ENCODE peak calls at places on chromosomes 13 and 19, in four cellular contexts. One of them, this sample, is unnamed.

GRCh38 chr13:83065136-83065535 is 817.1 kb downstream of the SLITRK1 start:
- DNase-seq in NCI-H1092: no peak
- DNase-seq in BE2C: no peak
- DNase-seq in central memory CD8-positive, alpha-beta T cell: no peak
- DNase-seq in this sample: no peak

GRCh38 chr13:22812793-22813192 is 368.0 kb upstream of the SGCG start:
- DNase-seq in NCI-H1092: no peak
- DNase-seq in BE2C: no peak
- DNase-seq in central memory CD8-positive, alpha-beta T cell: no peak
- DNase-seq in this sample: no peak

GRCh38 chr19:16949496-16950023 is 60.8 kb downstream of the F2RL3 start:
- DNase-seq in NCI-H1092: no peak
- DNase-seq in BE2C: no peak
- DNase-seq in central memory CD8-positive, alpha-beta T cell: no peak
- DNase-seq in this sample: no peak

GRCh38 chr13:20475927-20476691 is 49.5 kb downstream of the CRYL1 start:
- DNase-seq in NCI-H1092: no peak
- DNase-seq in BE2C: no peak
- DNase-seq in central memory CD8-positive, alpha-beta T cell: peak
- DNase-seq in this sample: no peak

GRCh38 chr19:2351591-2351990 is 8.5 kb upstream of the TMPRSS9 start:
- DNase-seq in NCI-H1092: no peak
- DNase-seq in BE2C: no peak
- DNase-seq in central memory CD8-positive, alpha-beta T cell: no peak
- DNase-seq in this sample: no peak

GRCh38 chr19:31613683-31614219 is 264.5 kb upstream of the TSHZ3 start:
- DNase-seq in NCI-H1092: no peak
- DNase-seq in BE2C: no peak
- DNase-seq in central memory CD8-positive, alpha-beta T cell: no peak
- DNase-seq in this sample: no peak

GRCh38 chr19:18440421-18440877 is 2.5 kb upstream of the ISYNA1 start:
- DNase-seq in NCI-H1092: no peak
- DNase-seq in BE2C: peak
- DNase-seq in central memory CD8-positive, alpha-beta T cell: no peak
- DNase-seq in this sample: peak

GRCh38 chr13:50740052-50740741 is 103.3 kb downstream of the DLEU7 start:
- DNase-seq in NCI-H1092: no peak
- DNase-seq in BE2C: no peak
- DNase-seq in central memory CD8-positive, alpha-beta T cell: no peak
- DNase-seq in this sample: no peak